ENCODE peak calls at places on chromosomes 2 and 18, in nine cellular contexts. One of them, this sample, is unnamed.

GRCh38 chr18:35089382-35089781 is 48.2 kb downstream of the MAPRE2 start:
- DNase-seq in small intestine: no peak
- DNase-seq in IMR-90: no peak
- DNase-seq in brain microvascular endothelial cell: no peak
- DNase-seq in tibial artery: no peak
- DNase-seq in HCT116: no peak
- DNase-seq in mesendoderm: no peak
- DNase-seq in sigmoid colon: no peak
- DNase-seq in heart left ventricle: no peak
- DNase-seq in this sample: no peak

GRCh38 chr2:219176818-219177593 is at the start of gene CNPPD1:
- DNase-seq in brain microvascular endothelial cell: peak; percentile 31
- DNase-seq in tibial artery: peak; percentile 95
- DNase-seq in heart left ventricle: peak; percentile 91
- DNase-seq in small intestine: peak; percentile 93
- DNase-seq in HCT116: peak; percentile 56
- DNase-seq in mesendoderm: peak; percentile 88
- DNase-seq in sigmoid colon: peak; percentile 94
- DNase-seq in IMR-90: peak; percentile 65
- DNase-seq in this sample: peak; percentile 93

GRCh38 chr2:12167525-12168317 is 421.3 kb downstream of the LPIN1 start:
- DNase-seq in sigmoid colon: no peak
- DNase-seq in mesendoderm: peak; percentile 65
- DNase-seq in tibial artery: no peak
- DNase-seq in heart left ventricle: peak; percentile 34
- DNase-seq in HCT116: no peak
- DNase-seq in IMR-90: no peak
- DNase-seq in brain microvascular endothelial cell: no peak
- DNase-seq in small intestine: no peak
- DNase-seq in this sample: no peak

GRCh38 chr18:1227025-1227424 is 322.4 kb downstream of the ADCYAP1 start:
- DNase-seq in IMR-90: no peak
- DNase-seq in sigmoid colon: no peak
- DNase-seq in tibial artery: no peak
- DNase-seq in small intestine: no peak
- DNase-seq in HCT116: no peak
- DNase-seq in heart left ventricle: no peak
- DNase-seq in mesendoderm: no peak
- DNase-seq in brain microvascular endothelial cell: no peak
- DNase-seq in this sample: no peak

GRCh38 chr18:25310045-25310444 is 41.9 kb downstream of the ZNF521 start:
- DNase-seq in small intestine: no peak
- DNase-seq in HCT116: peak; percentile 7
- DNase-seq in mesendoderm: peak; percentile 34
- DNase-seq in IMR-90: peak; percentile 80
- DNase-seq in tibial artery: no peak
- DNase-seq in sigmoid colon: no peak
- DNase-seq in heart left ventricle: no peak
- DNase-seq in brain microvascular endothelial cell: peak; percentile 85
- DNase-seq in this sample: no peak

GRCh38 chr2:133264951-133265949 is 303.0 kb downstream of the NCKAP5 start:
- DNase-seq in brain microvascular endothelial cell: no peak
- DNase-seq in sigmoid colon: no peak
- DNase-seq in heart left ventricle: peak; percentile 52
- DNase-seq in small intestine: no peak
- DNase-seq in HCT116: no peak
- DNase-seq in tibial artery: no peak
- DNase-seq in IMR-90: no peak
- DNase-seq in mesendoderm: peak; percentile 50
- DNase-seq in this sample: no peak

GRCh38 chr18:72762505-72763122 is 105.2 kb downstream of the NETO1 start:
- DNase-seq in sigmoid colon: no peak
- DNase-seq in mesendoderm: peak; percentile 67
- DNase-seq in IMR-90: peak; percentile 69
- DNase-seq in small intestine: peak; percentile 52
- DNase-seq in brain microvascular endothelial cell: peak; percentile 13
- DNase-seq in heart left ventricle: no peak
- DNase-seq in tibial artery: no peak
- DNase-seq in HCT116: peak; percentile 6
- DNase-seq in this sample: no peak

GRCh38 chr2:170052151-170052550 is 125.8 kb upstream of the MYO3B start:
- DNase-seq in HCT116: no peak
- DNase-seq in small intestine: no peak
- DNase-seq in brain microvascular endothelial cell: peak; percentile 14
- DNase-seq in sigmoid colon: no peak
- DNase-seq in heart left ventricle: no peak
- DNase-seq in tibial artery: no peak
- DNase-seq in mesendoderm: no peak
- DNase-seq in IMR-90: peak; percentile 57
- DNase-seq in this sample: no peak

GRCh38 chr2:234482807-234483206 is 14.1 kb downstream of the ARL4C start:
- DNase-seq in mesendoderm: no peak
- DNase-seq in HCT116: no peak
- DNase-seq in sigmoid colon: no peak
- DNase-seq in heart left ventricle: no peak
- DNase-seq in small intestine: no peak
- DNase-seq in IMR-90: no peak
- DNase-seq in tibial artery: no peak
- DNase-seq in brain microvascular endothelial cell: no peak
- DNase-seq in this sample: no peak

GRCh38 chr2:144780983-144781382 is 261.1 kb upstream of the ZEB2 start:
- DNase-seq in IMR-90: no peak
- DNase-seq in sigmoid colon: no peak
- DNase-seq in mesendoderm: peak; percentile 6
- DNase-seq in heart left ventricle: no peak
- DNase-seq in small intestine: no peak
- DNase-seq in tibial artery: no peak
- DNase-seq in HCT116: no peak
- DNase-seq in brain microvascular endothelial cell: no peak
- DNase-seq in this sample: no peak

GRCh38 chr2:43707255-43707654 is 31.0 kb upstream of the C1GALT1C1L start:
- DNase-seq in sigmoid colon: peak; percentile 92
- DNase-seq in tibial artery: peak; percentile 77
- DNase-seq in heart left ventricle: peak; percentile 75
- DNase-seq in brain microvascular endothelial cell: peak; percentile 84
- DNase-seq in small intestine: no peak
- DNase-seq in IMR-90: peak; percentile 87
- DNase-seq in HCT116: no peak
- DNase-seq in mesendoderm: no peak
- DNase-seq in this sample: no peak

GRCh38 chr2:106053116-106053515 is 141.0 kb downstream of the UXS1 start:
- DNase-seq in mesendoderm: no peak
- DNase-seq in HCT116: peak; percentile 12
- DNase-seq in small intestine: no peak
- DNase-seq in heart left ventricle: no peak
- DNase-seq in IMR-90: peak; percentile 31
- DNase-seq in sigmoid colon: no peak
- DNase-seq in tibial artery: no peak
- DNase-seq in brain microvascular endothelial cell: peak; percentile 32
- DNase-seq in this sample: no peak

GRCh38 chr18:44840053-44840826 is 159.6 kb downstream of the SETBP1 start:
- DNase-seq in sigmoid colon: peak; percentile 75
- DNase-seq in small intestine: no peak
- DNase-seq in tibial artery: no peak
- DNase-seq in brain microvascular endothelial cell: no peak
- DNase-seq in mesendoderm: no peak
- DNase-seq in heart left ventricle: no peak
- DNase-seq in IMR-90: no peak
- DNase-seq in HCT116: no peak
- DNase-seq in this sample: no peak

GRCh38 chr2:29452036-29452435 is 336.8 kb downstream of the CLIP4 start:
- DNase-seq in HCT116: no peak
- DNase-seq in mesendoderm: no peak
- DNase-seq in heart left ventricle: no peak
- DNase-seq in sigmoid colon: no peak
- DNase-seq in tibial artery: no peak
- DNase-seq in small intestine: no peak
- DNase-seq in IMR-90: no peak
- DNase-seq in brain microvascular endothelial cell: no peak
- DNase-seq in this sample: no peak

GRCh38 chr18:36460854-36461253 is 163.3 kb downstream of the FHOD3 start:
- DNase-seq in sigmoid colon: no peak
- DNase-seq in IMR-90: no peak
- DNase-seq in heart left ventricle: no peak
- DNase-seq in small intestine: no peak
- DNase-seq in mesendoderm: peak; percentile 31
- DNase-seq in HCT116: no peak
- DNase-seq in tibial artery: no peak
- DNase-seq in brain microvascular endothelial cell: no peak
- DNase-seq in this sample: no peak

DNA sequence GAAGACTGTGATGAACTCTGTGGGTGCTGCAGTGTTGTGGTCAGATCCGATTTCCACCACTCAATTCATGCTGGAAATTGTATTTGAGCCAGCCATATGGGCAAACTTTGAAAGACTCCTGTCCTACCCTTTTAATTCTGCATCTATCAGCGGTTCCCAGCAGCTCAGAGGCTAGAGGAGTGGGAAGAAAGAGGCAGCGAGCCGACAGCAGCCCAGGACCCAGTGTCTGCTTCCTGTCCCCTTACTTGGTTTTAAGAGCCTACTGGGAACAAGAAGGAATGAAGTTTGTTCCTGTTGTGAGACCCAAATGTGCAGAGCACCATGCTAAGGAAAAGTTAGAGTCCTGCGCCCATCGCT is 72.7 kb upstream of the FOSL2 start:
- DNase-seq in brain microvascular endothelial cell: no peak
- DNase-seq in tibial artery: no peak
- DNase-seq in small intestine: no peak
- DNase-seq in heart left ventricle: no peak
- DNase-seq in sigmoid colon: no peak
- DNase-seq in HCT116: no peak
- DNase-seq in mesendoderm: no peak
- DNase-seq in IMR-90: no peak
- DNase-seq in this sample: no peak
- H3K27ac ChIP-seq in brain microvascular endothelial cell: peak overlapping the region; percentile 61
- H3K27ac ChIP-seq in tibial artery: peak overlapping the region; percentile 52
- H3K27ac ChIP-seq in small intestine: no peak overlapping the region
- H3K27ac ChIP-seq in heart left ventricle: no peak overlapping the region
- H3K27ac ChIP-seq in sigmoid colon: no peak overlapping the region
- H3K27ac ChIP-seq in HCT116: no peak overlapping the region
- H3K27ac ChIP-seq in mesendoderm: no peak overlapping the region
- H3K27ac ChIP-seq in IMR-90: no peak overlapping the region
- H3K27ac ChIP-seq in this sample: peak overlapping the region; percentile 67

GRCh38 chr2:64989982-64990614 is 899 bp downstream of the SLC1A4 start:
- DNase-seq in IMR-90: no peak
- DNase-seq in small intestine: no peak
- DNase-seq in heart left ventricle: no peak
- DNase-seq in tibial artery: peak; percentile 69
- DNase-seq in mesendoderm: peak; percentile 25
- DNase-seq in HCT116: no peak
- DNase-seq in sigmoid colon: no peak
- DNase-seq in brain microvascular endothelial cell: no peak
- DNase-seq in this sample: no peak

GRCh38 chr2:64992990-64993389 is 3.8 kb downstream of the SLC1A4 start:
- DNase-seq in mesendoderm: no peak
- DNase-seq in HCT116: no peak
- DNase-seq in tibial artery: no peak
- DNase-seq in IMR-90: no peak
- DNase-seq in sigmoid colon: no peak
- DNase-seq in brain microvascular endothelial cell: no peak
- DNase-seq in heart left ventricle: no peak
- DNase-seq in small intestine: no peak
- DNase-seq in this sample: peak; percentile 16

GRCh38 chr2:64992218-64992617 is 3.0 kb downstream of the SLC1A4 start:
- DNase-seq in tibial artery: no peak
- DNase-seq in small intestine: no peak
- DNase-seq in HCT116: no peak
- DNase-seq in heart left ventricle: no peak
- DNase-seq in brain microvascular endothelial cell: no peak
- DNase-seq in IMR-90: no peak
- DNase-seq in sigmoid colon: no peak
- DNase-seq in mesendoderm: no peak
- DNase-seq in this sample: no peak

GRCh38 chr2:64989126-64989981 is at the start of gene SLC1A4:
- DNase-seq in sigmoid colon: peak; percentile 96
- DNase-seq in small intestine: peak; percentile 77
- DNase-seq in brain microvascular endothelial cell: peak; percentile 65
- DNase-seq in IMR-90: peak; percentile 88
- DNase-seq in heart left ventricle: peak; percentile 97
- DNase-seq in HCT116: peak; percentile 27
- DNase-seq in mesendoderm: peak; percentile 45
- DNase-seq in tibial artery: peak; percentile 98
- DNase-seq in this sample: peak; percentile 96

GRCh38 chr2:64990823-64991222 is 1.6 kb downstream of the SLC1A4 start:
- DNase-seq in small intestine: no peak
- DNase-seq in HCT116: no peak
- DNase-seq in IMR-90: no peak
- DNase-seq in heart left ventricle: no peak
- DNase-seq in tibial artery: no peak
- DNase-seq in brain microvascular endothelial cell: no peak
- DNase-seq in mesendoderm: no peak
- DNase-seq in sigmoid colon: no peak
- DNase-seq in this sample: peak; percentile 58
- H3K4me3 ChIP-seq in small intestine: no peak overlapping the region
- H3K4me3 ChIP-seq in HCT116: no peak overlapping the region
- H3K4me3 ChIP-seq in IMR-90: peak overlapping the region; percentile 78
- H3K4me3 ChIP-seq in heart left ventricle: peak overlapping the region; percentile 92
- H3K4me3 ChIP-seq in tibial artery: peak overlapping the region; percentile 90
- H3K4me3 ChIP-seq in brain microvascular endothelial cell: no peak overlapping the region
- H3K4me3 ChIP-seq in mesendoderm: no peak overlapping the region
- H3K4me3 ChIP-seq in sigmoid colon: no peak overlapping the region
- H3K4me3 ChIP-seq in this sample: peak overlapping the region; percentile 99

GRCh38 chr2:120871016-120871635 is 135.5 kb downstream of the GLI2 start:
- DNase-seq in IMR-90: no peak
- DNase-seq in tibial artery: no peak
- DNase-seq in small intestine: no peak
- DNase-seq in mesendoderm: no peak
- DNase-seq in heart left ventricle: peak; percentile 16
- DNase-seq in HCT116: no peak
- DNase-seq in sigmoid colon: no peak
- DNase-seq in brain microvascular endothelial cell: no peak
- DNase-seq in this sample: no peak
- H3K27me3 ChIP-seq in IMR-90: no peaks in the 10 kb centered on the region
- H3K27me3 ChIP-seq in tibial artery: no peaks in the 10 kb centered on the region
- H3K27me3 ChIP-seq in small intestine: peaks cover 11% of the 10 kb centered on the region
- H3K27me3 ChIP-seq in mesendoderm: no peaks in the 10 kb centered on the region
- H3K27me3 ChIP-seq in heart left ventricle: no peaks in the 10 kb centered on the region
- H3K27me3 ChIP-seq in HCT116: no peaks in the 10 kb centered on the region
- H3K27me3 ChIP-seq in sigmoid colon: no peaks in the 10 kb centered on the region
- H3K27me3 ChIP-seq in brain microvascular endothelial cell: no peaks in the 10 kb centered on the region
- H3K27me3 ChIP-seq in this sample: no peaks in the 10 kb centered on the region

DNA sequence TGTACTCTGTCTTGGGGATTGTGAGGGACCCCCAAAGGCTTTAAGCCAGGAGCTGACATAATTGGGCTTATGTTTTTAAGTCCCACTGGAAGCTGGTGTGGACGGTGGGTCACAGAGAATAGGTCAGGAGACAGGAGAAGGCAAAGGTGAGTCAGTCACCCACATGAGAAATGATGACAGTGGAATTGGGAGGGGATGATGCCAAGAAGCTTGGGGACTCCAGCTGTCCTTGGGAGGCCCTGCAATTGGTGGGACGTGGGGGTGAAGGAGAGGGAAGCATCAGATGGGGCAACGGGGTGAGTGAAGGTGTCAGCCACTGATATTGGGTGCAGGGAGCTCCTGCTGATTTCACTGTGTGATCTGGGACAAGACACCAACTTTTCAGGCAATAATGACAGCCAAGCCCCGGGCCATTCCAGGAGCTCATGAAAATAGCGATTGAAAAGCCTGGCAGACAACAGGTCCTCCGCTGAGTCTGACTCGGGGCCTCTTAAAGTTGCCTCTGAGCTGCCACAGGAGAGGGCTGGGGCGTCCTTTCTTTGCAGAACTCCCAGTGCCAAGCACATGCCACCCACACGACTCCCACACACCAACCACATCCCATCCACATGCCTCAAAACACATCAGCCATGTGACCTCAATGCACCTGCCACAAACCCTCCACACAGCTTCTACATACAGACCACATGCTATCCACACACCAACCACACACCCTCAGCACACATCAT is 13.4 kb downstream of the TNS1 start:
- DNase-seq in sigmoid colon: no peak
- DNase-seq in heart left ventricle: no peak
- DNase-seq in small intestine: no peak
- DNase-seq in IMR-90: no peak
- DNase-seq in brain microvascular endothelial cell: no peak
- DNase-seq in HCT116: no peak
- DNase-seq in mesendoderm: no peak
- DNase-seq in tibial artery: peak; percentile 62
- DNase-seq in this sample: no peak
- H3K27ac ChIP-seq in sigmoid colon: peak overlapping the region; percentile 74
- H3K27ac ChIP-seq in heart left ventricle: peak overlapping the region; percentile 85
- H3K27ac ChIP-seq in small intestine: no peak overlapping the region
- H3K27ac ChIP-seq in IMR-90: no peak overlapping the region
- H3K27ac ChIP-seq in brain microvascular endothelial cell: no peak overlapping the region
- H3K27ac ChIP-seq in HCT116: no peak overlapping the region
- H3K27ac ChIP-seq in mesendoderm: no peak overlapping the region
- H3K27ac ChIP-seq in tibial artery: peak overlapping the region; percentile 63
- H3K27ac ChIP-seq in this sample: peak overlapping the region; percentile 68

This sample was measured in ascending aorta.